ENCODE peak calls at places on chromosomes 4 and X, in six cellular contexts. One of them, this sample, is unnamed.

GRCh38 chr4:135032670-135033069 is 831.1 kb upstream of the PABPC4L start:
- DNase-seq in PC-9: no peak
- DNase-seq in lower lobe of right lung: no peak
- DNase-seq in A673: no peak
- DNase-seq in K562: no peak
- DNase-seq in neural progenitor cell: peak; percentile 8
- DNase-seq in this sample: no peak

GRCh38 chrX:3771756-3772155 is 58.3 kb upstream of the PRKX start:
- DNase-seq in K562: no peak
- DNase-seq in lower lobe of right lung: no peak
- DNase-seq in neural progenitor cell: no peak
- DNase-seq in PC-9: no peak
- DNase-seq in A673: no peak
- DNase-seq in this sample: no peak

GRCh38 chr4:94765653-94766052 is 7.9 kb downstream of the BMPR1B start:
- DNase-seq in PC-9: no peak
- DNase-seq in K562: no peak
- DNase-seq in A673: no peak
- DNase-seq in neural progenitor cell: no peak
- DNase-seq in lower lobe of right lung: no peak
- DNase-seq in this sample: no peak

GRCh38 chrX:48493890-48494364 is 14.9 kb upstream of the PORCN start:
- DNase-seq in lower lobe of right lung: no peak
- DNase-seq in K562: peak; percentile 41
- DNase-seq in A673: peak; percentile 33
- DNase-seq in PC-9: no peak
- DNase-seq in neural progenitor cell: peak; percentile 74
- DNase-seq in this sample: peak; percentile 59

GRCh38 chrX:134711135-134711941 is 53.1 kb upstream of the PLAC1 start:
- DNase-seq in lower lobe of right lung: no peak
- DNase-seq in PC-9: no peak
- DNase-seq in K562: no peak
- DNase-seq in neural progenitor cell: no peak
- DNase-seq in A673: no peak
- DNase-seq in this sample: no peak

GRCh38 chr4:107519057-107519456 is 201.0 kb downstream of the PAPSS1 start:
- DNase-seq in K562: no peak
- DNase-seq in neural progenitor cell: peak; percentile 47
- DNase-seq in A673: peak; percentile 83
- DNase-seq in lower lobe of right lung: no peak
- DNase-seq in PC-9: no peak
- DNase-seq in this sample: no peak

GRCh38 chr4:89294583-89295244 is 12.9 kb downstream of the GPRIN3 start:
- DNase-seq in A673: peak; percentile 11
- DNase-seq in neural progenitor cell: no peak
- DNase-seq in K562: no peak
- DNase-seq in PC-9: no peak
- DNase-seq in lower lobe of right lung: no peak
- DNase-seq in this sample: no peak

GRCh38 chr4:169268951-169269781 is 1.6 kb downstream of the SH3RF1 start:
- DNase-seq in neural progenitor cell: peak; percentile 26
- DNase-seq in K562: no peak
- DNase-seq in A673: no peak
- DNase-seq in PC-9: peak; percentile 67
- DNase-seq in lower lobe of right lung: no peak
- DNase-seq in this sample: no peak

GRCh38 chrX:97132654-97133415 is 249.1 kb downstream of the RPA4 start:
- DNase-seq in A673: no peak
- DNase-seq in neural progenitor cell: no peak
- DNase-seq in K562: no peak
- DNase-seq in lower lobe of right lung: no peak
- DNase-seq in PC-9: no peak
- DNase-seq in this sample: no peak

GRCh38 chr4:106978046-106978774 is 57.9 kb downstream of the DKK2 start:
- DNase-seq in neural progenitor cell: peak; percentile 7
- DNase-seq in PC-9: no peak
- DNase-seq in K562: no peak
- DNase-seq in lower lobe of right lung: no peak
- DNase-seq in A673: no peak
- DNase-seq in this sample: no peak

GRCh38 chr4:25702848-25703247 is 47.2 kb downstream of the SLC34A2 start:
- DNase-seq in PC-9: no peak
- DNase-seq in lower lobe of right lung: no peak
- DNase-seq in neural progenitor cell: no peak
- DNase-seq in A673: peak; percentile 12
- DNase-seq in K562: no peak
- DNase-seq in this sample: no peak

DNA sequence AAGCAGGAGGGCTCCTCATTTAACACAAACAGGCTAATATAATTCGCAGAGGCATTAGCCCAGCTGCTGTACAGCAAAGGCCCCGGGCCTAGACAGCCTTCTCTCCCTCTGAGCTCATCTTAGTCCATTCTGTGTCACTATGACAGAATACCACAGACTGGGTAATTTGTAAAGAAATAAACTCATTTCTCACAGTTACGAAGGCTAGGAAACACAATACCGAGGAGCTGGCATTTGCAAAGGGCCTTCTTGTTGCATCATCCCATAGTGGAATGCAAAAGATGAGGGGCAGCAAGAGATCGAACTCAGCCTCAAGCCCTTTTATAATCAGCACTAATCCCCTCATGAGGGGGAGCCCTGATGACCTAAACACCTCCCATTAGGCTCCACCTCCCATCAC is 48.5 kb downstream of the TSPAN5 start:
- DNase-seq in PC-9: no peak
- DNase-seq in lower lobe of right lung: no peak
- DNase-seq in K562: no peak
- DNase-seq in neural progenitor cell: peak; percentile 38
- DNase-seq in A673: no peak
- DNase-seq in this sample: no peak
- H3K4me1 ChIP-seq in PC-9: no peaks in the 10 kb centered on the region
- H3K4me1 ChIP-seq in lower lobe of right lung: no peaks in the 10 kb centered on the region
- H3K4me1 ChIP-seq in K562: no peaks in the 10 kb centered on the region
- H3K4me1 ChIP-seq in neural progenitor cell: peaks cover 64% of the 10 kb centered on the region
- H3K4me1 ChIP-seq in A673: peaks cover 12% of the 10 kb centered on the region
- H3K4me1 ChIP-seq in this sample: no peaks in the 10 kb centered on the region

GRCh38 chrX:132373610-132374009 is 115.2 kb downstream of the MBNL3 start:
- DNase-seq in PC-9: no peak
- DNase-seq in lower lobe of right lung: no peak
- DNase-seq in K562: no peak
- DNase-seq in neural progenitor cell: no peak
- DNase-seq in A673: no peak
- DNase-seq in this sample: no peak

GRCh38 chrX:132375941-132376340 is 112.9 kb downstream of the MBNL3 start:
- DNase-seq in A673: peak; percentile 15
- DNase-seq in neural progenitor cell: peak; percentile 5
- DNase-seq in lower lobe of right lung: no peak
- DNase-seq in K562: no peak
- DNase-seq in PC-9: no peak
- DNase-seq in this sample: no peak
- TF ChIP-seq CTCF in A673: peak; percentile 30
- TF ChIP-seq CTCF in neural progenitor cell: peak; percentile 44
- TF ChIP-seq CTCF in lower lobe of right lung: no peak
- TF ChIP-seq CTCF in K562: peak; percentile 13
- TF ChIP-seq CTCF in PC-9: peak; percentile 31
- TF ChIP-seq CTCF in this sample: no peak

GRCh38 chr4:16867827-16868226 is 30.6 kb downstream of the LDB2 start:
- DNase-seq in A673: no peak
- DNase-seq in lower lobe of right lung: no peak
- DNase-seq in PC-9: no peak
- DNase-seq in neural progenitor cell: no peak
- DNase-seq in K562: no peak
- DNase-seq in this sample: no peak

GRCh38 chr4:16866974-16867373 is 31.5 kb downstream of the LDB2 start:
- DNase-seq in K562: no peak
- DNase-seq in lower lobe of right lung: no peak
- DNase-seq in PC-9: no peak
- DNase-seq in A673: no peak
- DNase-seq in neural progenitor cell: no peak
- DNase-seq in this sample: no peak

GRCh38 chr4:16864199-16864598 is 34.2 kb downstream of the LDB2 start:
- DNase-seq in K562: no peak
- DNase-seq in A673: no peak
- DNase-seq in neural progenitor cell: no peak
- DNase-seq in lower lobe of right lung: no peak
- DNase-seq in PC-9: no peak
- DNase-seq in this sample: no peak

GRCh38 chr4:16865209-16865896 is 33.1 kb downstream of the LDB2 start:
- DNase-seq in lower lobe of right lung: no peak
- DNase-seq in K562: no peak
- DNase-seq in neural progenitor cell: peak; percentile 72
- DNase-seq in A673: no peak
- DNase-seq in PC-9: no peak
- DNase-seq in this sample: no peak

DNA sequence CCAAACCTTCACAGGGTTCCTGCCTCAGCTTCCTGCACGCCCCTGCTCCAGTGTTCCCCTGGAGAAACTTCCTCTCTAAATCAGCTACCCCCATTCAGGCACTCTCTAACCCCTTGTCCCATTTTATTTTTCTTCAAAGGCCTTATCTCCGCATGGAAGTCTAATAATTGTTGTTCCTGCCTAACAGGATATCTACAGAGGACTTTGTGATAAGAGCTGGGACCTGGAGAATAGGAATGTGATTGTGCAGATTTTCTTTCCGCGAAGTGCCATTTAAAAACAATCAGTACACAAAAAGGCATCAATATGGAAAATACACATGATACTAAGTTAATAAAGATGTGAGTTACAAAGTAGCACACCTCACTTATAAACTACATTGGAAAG is 32.6 kb downstream of the LDB2 start:
- DNase-seq in K562: no peak
- DNase-seq in A673: no peak
- DNase-seq in PC-9: no peak
- DNase-seq in neural progenitor cell: no peak
- DNase-seq in lower lobe of right lung: no peak
- DNase-seq in this sample: no peak
- H3K27ac ChIP-seq in K562: no peak overlapping the region
- H3K27ac ChIP-seq in A673: no peak overlapping the region
- H3K27ac ChIP-seq in PC-9: no peak overlapping the region
- H3K27ac ChIP-seq in neural progenitor cell: no peak overlapping the region
- H3K27ac ChIP-seq in lower lobe of right lung: no peak overlapping the region
- H3K27ac ChIP-seq in this sample: no peak overlapping the region

GRCh38 chr4:10115657-10116624 is 658 bp downstream of the WDR1 start:
- DNase-seq in lower lobe of right lung: peak; percentile 81
- DNase-seq in K562: peak; percentile 83
- DNase-seq in neural progenitor cell: peak; percentile 56
- DNase-seq in PC-9: peak; percentile 41
- DNase-seq in A673: peak; percentile 39
- DNase-seq in this sample: peak; percentile 93
- H3K4me1 ChIP-seq in lower lobe of right lung: peaks cover 56% of the 10 kb centered on the region
- H3K4me1 ChIP-seq in K562: peaks cover 22% of the 10 kb centered on the region
- H3K4me1 ChIP-seq in neural progenitor cell: peaks cover 18% of the 10 kb centered on the region
- H3K4me1 ChIP-seq in PC-9: peaks cover 10% of the 10 kb centered on the region
- H3K4me1 ChIP-seq in A673: peaks cover 8% of the 10 kb centered on the region
- H3K4me1 ChIP-seq in this sample: peaks cover 51% of the 10 kb centered on the region

GRCh38 chr4:113406723-113407016 is 354.9 kb downstream of the CAMK2D start:
- DNase-seq in PC-9: no peak
- DNase-seq in A673: no peak
- DNase-seq in K562: no peak
- DNase-seq in neural progenitor cell: no peak
- DNase-seq in lower lobe of right lung: no peak
- DNase-seq in this sample: no peak

GRCh38 chr4:113404167-113404571 is 354.7 kb downstream of the ANK2 start:
- DNase-seq in lower lobe of right lung: no peak
- DNase-seq in A673: no peak
- DNase-seq in PC-9: no peak
- DNase-seq in neural progenitor cell: no peak
- DNase-seq in K562: no peak
- DNase-seq in this sample: no peak

GRCh38 chr4:113405874-113406722 is 355.4 kb downstream of the CAMK2D start:
- DNase-seq in A673: no peak
- DNase-seq in PC-9: no peak
- DNase-seq in neural progenitor cell: no peak
- DNase-seq in lower lobe of right lung: no peak
- DNase-seq in K562: no peak
- DNase-seq in this sample: no peak

GRCh38 chr4:113407409-113407808 is 354.1 kb downstream of the CAMK2D start:
- DNase-seq in A673: no peak
- DNase-seq in K562: no peak
- DNase-seq in lower lobe of right lung: no peak
- DNase-seq in neural progenitor cell: peak; percentile 24
- DNase-seq in PC-9: no peak
- DNase-seq in this sample: no peak

DNA sequence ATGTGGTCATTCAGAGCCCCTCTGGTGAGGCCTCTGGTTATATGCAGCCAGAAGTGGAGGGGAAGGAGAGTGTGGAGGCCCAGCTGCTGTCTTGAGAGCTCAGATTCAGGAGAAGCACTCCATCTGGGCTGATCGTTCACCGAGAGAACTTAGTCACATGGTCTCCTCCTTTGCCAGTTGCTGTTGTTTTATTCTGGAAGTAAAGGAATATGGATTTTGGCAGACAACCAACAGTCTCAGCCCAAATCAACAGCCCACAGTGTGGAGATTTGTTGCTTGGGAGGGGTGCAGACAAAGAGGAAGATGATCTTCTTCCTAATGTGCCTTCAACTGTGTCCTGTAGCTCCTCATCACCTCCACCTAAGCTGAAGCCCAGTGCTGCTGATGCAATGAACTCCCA is 355.4 kb downstream of the ANK2 start:
- DNase-seq in A673: no peak
- DNase-seq in lower lobe of right lung: no peak
- DNase-seq in K562: no peak
- DNase-seq in neural progenitor cell: no peak
- DNase-seq in PC-9: no peak
- DNase-seq in this sample: no peak
- TF ChIP-seq CTCF in A673: no peak
- TF ChIP-seq CTCF in lower lobe of right lung: no peak
- TF ChIP-seq CTCF in K562: no peak
- TF ChIP-seq CTCF in neural progenitor cell: no peak
- TF ChIP-seq CTCF in PC-9: no peak
- TF ChIP-seq CTCF in this sample: no peak

GRCh38 chrX:106999002-106999975 is 723 bp downstream of the MORC4 start:
- DNase-seq in A673: peak; percentile 64
- DNase-seq in PC-9: peak; percentile 48
- DNase-seq in lower lobe of right lung: peak; percentile 53
- DNase-seq in K562: peak; percentile 3
- DNase-seq in neural progenitor cell: peak; percentile 60
- DNase-seq in this sample: no peak
- H3K27ac ChIP-seq in A673: no peak overlapping the region
- H3K27ac ChIP-seq in PC-9: no peak overlapping the region
- H3K27ac ChIP-seq in lower lobe of right lung: peak overlapping the region; percentile 49
- H3K27ac ChIP-seq in K562: no peak overlapping the region
- H3K27ac ChIP-seq in neural progenitor cell: no peak overlapping the region
- H3K27ac ChIP-seq in this sample: no peak overlapping the region

This sample was measured in kidney.